ENCODE peak calls at places on chromosomes 1 and 21, in six cellular contexts. One of them, this sample, is unnamed.

GRCh38 chr1:232150770-232151548 is 479.0 kb downstream of the SIPA1L2 start:
- DNase-seq in ELR: no peak
- DNase-seq in AG08395: no peak
- DNase-seq in T-cell: no peak
- DNase-seq in heart left ventricle: no peak
- DNase-seq in suprapubic skin: no peak
- DNase-seq in this sample: no peak

GRCh38 chr1:173330149-173330951 is 123.2 kb upstream of the TNFSF4 start:
- DNase-seq in ELR: peak; percentile 85
- DNase-seq in AG08395: peak; percentile 73
- DNase-seq in T-cell: no peak
- DNase-seq in heart left ventricle: no peak
- DNase-seq in suprapubic skin: no peak
- DNase-seq in this sample: peak; percentile 45

GRCh38 chr1:214574598-214575411 is 23.4 kb upstream of the PTPN14 start:
- DNase-seq in ELR: peak; percentile 69
- DNase-seq in AG08395: no peak
- DNase-seq in T-cell: no peak
- DNase-seq in heart left ventricle: no peak
- DNase-seq in suprapubic skin: no peak
- DNase-seq in this sample: no peak

GRCh38 chr1:65265296-65266271 is 43.8 kb upstream of the DNAJC6 start:
- DNase-seq in ELR: peak; percentile 80
- DNase-seq in AG08395: peak; percentile 67
- DNase-seq in T-cell: no peak
- DNase-seq in heart left ventricle: peak; percentile 55
- DNase-seq in suprapubic skin: no peak
- DNase-seq in this sample: peak; percentile 28

GRCh38 chr21:37582613-37583012 is 216.0 kb downstream of the DYRK1A start:
- DNase-seq in ELR: peak; percentile 69
- DNase-seq in AG08395: peak; percentile 73
- DNase-seq in T-cell: no peak
- DNase-seq in heart left ventricle: no peak
- DNase-seq in suprapubic skin: no peak
- DNase-seq in this sample: peak; percentile 54

GRCh38 chr1:157200451-157200850 is 62.3 kb upstream of the ETV3 start:
- DNase-seq in ELR: no peak
- DNase-seq in AG08395: no peak
- DNase-seq in T-cell: no peak
- DNase-seq in heart left ventricle: no peak
- DNase-seq in suprapubic skin: no peak
- DNase-seq in this sample: no peak

GRCh38 chr1:102919659-102920058 is 188.7 kb downstream of the COL11A1 start:
- DNase-seq in ELR: peak; percentile 81
- DNase-seq in AG08395: peak; percentile 18
- DNase-seq in T-cell: no peak
- DNase-seq in heart left ventricle: no peak
- DNase-seq in suprapubic skin: no peak
- DNase-seq in this sample: peak; percentile 57

GRCh38 chr1:3266870-3267549 is 187.5 kb upstream of the ARHGEF16 start:
- DNase-seq in ELR: no peak
- DNase-seq in AG08395: no peak
- DNase-seq in T-cell: no peak
- DNase-seq in heart left ventricle: no peak
- DNase-seq in suprapubic skin: no peak
- DNase-seq in this sample: no peak

GRCh38 chr1:209710098-209710497 is 5.5 kb downstream of the HSD11B1 start:
- DNase-seq in ELR: peak; percentile 36
- DNase-seq in AG08395: no peak
- DNase-seq in T-cell: no peak
- DNase-seq in heart left ventricle: no peak
- DNase-seq in suprapubic skin: no peak
- DNase-seq in this sample: no peak

GRCh38 chr1:920008-920407 is 3.7 kb upstream of the SAMD11 start:
- DNase-seq in ELR: no peak
- DNase-seq in AG08395: no peak
- DNase-seq in T-cell: no peak
- DNase-seq in heart left ventricle: no peak
- DNase-seq in suprapubic skin: no peak
- DNase-seq in this sample: no peak

GRCh38 chr21:46227811-46228344 is 696 bp downstream of the LSS start:
- DNase-seq in ELR: peak; percentile 19
- DNase-seq in AG08395: no peak
- DNase-seq in T-cell: no peak
- DNase-seq in heart left ventricle: no peak
- DNase-seq in suprapubic skin: no peak
- DNase-seq in this sample: no peak

GRCh38 chr1:178371236-178371635 is 125.5 kb downstream of the CLEC20A start:
- DNase-seq in ELR: peak; percentile 12
- DNase-seq in AG08395: peak; percentile 20
- DNase-seq in T-cell: no peak
- DNase-seq in heart left ventricle: no peak
- DNase-seq in suprapubic skin: no peak
- DNase-seq in this sample: no peak

GRCh38 chr1:25657786-25658760 is 41.5 kb downstream of the MAN1C1 start:
- DNase-seq in ELR: no peak
- DNase-seq in AG08395: no peak
- DNase-seq in T-cell: no peak
- DNase-seq in heart left ventricle: no peak
- DNase-seq in suprapubic skin: no peak
- DNase-seq in this sample: no peak

GRCh38 chr1:199522936-199523335 is 504.6 kb upstream of the NR5A2 start:
- DNase-seq in ELR: peak; percentile 41
- DNase-seq in AG08395: peak; percentile 7
- DNase-seq in T-cell: no peak
- DNase-seq in heart left ventricle: no peak
- DNase-seq in suprapubic skin: no peak
- DNase-seq in this sample: no peak

GRCh38 chr1:24022611-24023359 is 42.7 kb upstream of the SRSF10 start:
- DNase-seq in ELR: peak; percentile 90
- DNase-seq in AG08395: peak; percentile 86
- DNase-seq in T-cell: no peak
- DNase-seq in heart left ventricle: peak; percentile 59
- DNase-seq in suprapubic skin: no peak
- DNase-seq in this sample: peak; percentile 86

GRCh38 chr1:202349263-202349928 is 897 bp downstream of the PPP1R12B start:
- DNase-seq in ELR: peak; percentile 79
- DNase-seq in AG08395: peak; percentile 48
- DNase-seq in T-cell: no peak
- DNase-seq in heart left ventricle: no peak
- DNase-seq in suprapubic skin: no peak
- DNase-seq in this sample: peak; percentile 56

GRCh38 chr21:43984905-43985689 is 27.0 kb upstream of the TRAPPC10 start:
- DNase-seq in ELR: peak; percentile 15
- DNase-seq in AG08395: no peak
- DNase-seq in T-cell: no peak
- DNase-seq in heart left ventricle: no peak
- DNase-seq in suprapubic skin: no peak
- DNase-seq in this sample: no peak

GRCh38 chr1:112262301-112262700 is 133.7 kb upstream of the CTTNBP2NL start:
- DNase-seq in ELR: no peak
- DNase-seq in AG08395: no peak
- DNase-seq in T-cell: no peak
- DNase-seq in heart left ventricle: no peak
- DNase-seq in suprapubic skin: no peak
- DNase-seq in this sample: no peak

GRCh38 chr1:30697977-30698376 is 25.4 kb downstream of the MATN1 start:
- DNase-seq in ELR: peak; percentile 21
- DNase-seq in AG08395: peak; percentile 60
- DNase-seq in T-cell: no peak
- DNase-seq in heart left ventricle: peak; percentile 27
- DNase-seq in suprapubic skin: no peak
- DNase-seq in this sample: no peak

GRCh38 chr1:203663294-203663693 is 36.7 kb downstream of the ATP2B4 start:
- DNase-seq in ELR: peak; percentile 100
- DNase-seq in AG08395: peak; percentile 85
- DNase-seq in T-cell: no peak
- DNase-seq in heart left ventricle: no peak
- DNase-seq in suprapubic skin: no peak
- DNase-seq in this sample: peak; percentile 69

GRCh38 chr1:156804572-156805243 is 11.9 kb downstream of the SH2D2A start:
- DNase-seq in ELR: no peak
- DNase-seq in AG08395: no peak
- DNase-seq in T-cell: no peak
- DNase-seq in heart left ventricle: peak; percentile 26
- DNase-seq in suprapubic skin: no peak
- DNase-seq in this sample: no peak

GRCh38 chr21:30831194-30831765 is 1.7 kb upstream of the KRTAP7-1 start:
- DNase-seq in ELR: peak; percentile 4
- DNase-seq in AG08395: no peak
- DNase-seq in T-cell: no peak
- DNase-seq in heart left ventricle: no peak
- DNase-seq in suprapubic skin: no peak
- DNase-seq in this sample: no peak

GRCh38 chr1:117061986-117062415 is 1.9 kb downstream of the TTF2 start:
- DNase-seq in ELR: peak; percentile 78
- DNase-seq in AG08395: peak; percentile 26
- DNase-seq in T-cell: no peak
- DNase-seq in heart left ventricle: no peak
- DNase-seq in suprapubic skin: no peak
- DNase-seq in this sample: peak; percentile 53

GRCh38 chr1:7116001-7116400 is 330.7 kb downstream of the CAMTA1 start:
- DNase-seq in ELR: no peak
- DNase-seq in AG08395: no peak
- DNase-seq in T-cell: no peak
- DNase-seq in heart left ventricle: no peak
- DNase-seq in suprapubic skin: no peak
- DNase-seq in this sample: no peak

GRCh38 chr1:10507111-10507879 is 32.5 kb downstream of the PEX14 start:
- DNase-seq in ELR: peak; percentile 77
- DNase-seq in AG08395: peak; percentile 84
- DNase-seq in T-cell: peak; percentile 19
- DNase-seq in heart left ventricle: peak; percentile 66
- DNase-seq in suprapubic skin: no peak
- DNase-seq in this sample: peak; percentile 70

GRCh38 chr1:53899206-53899628 is 5.2 kb downstream of the DIO1 start:
- DNase-seq in ELR: no peak
- DNase-seq in AG08395: peak; percentile 9
- DNase-seq in T-cell: no peak
- DNase-seq in heart left ventricle: no peak
- DNase-seq in suprapubic skin: no peak
- DNase-seq in this sample: peak; percentile 30

GRCh38 chr1:231612393-231613089 is 14.0 kb upstream of the DISC1 start:
- DNase-seq in ELR: no peak
- DNase-seq in AG08395: no peak
- DNase-seq in T-cell: no peak
- DNase-seq in heart left ventricle: no peak
- DNase-seq in suprapubic skin: no peak
- DNase-seq in this sample: no peak

GRCh38 chr1:208054885-208055507 is 144.1 kb upstream of the CD34 start:
- DNase-seq in ELR: no peak
- DNase-seq in AG08395: no peak
- DNase-seq in T-cell: no peak
- DNase-seq in heart left ventricle: no peak
- DNase-seq in suprapubic skin: no peak
- DNase-seq in this sample: no peak

GRCh38 chr1:116666090-116666489 is 1.4 kb downstream of the IGSF3 start:
- DNase-seq in ELR: no peak
- DNase-seq in AG08395: no peak
- DNase-seq in T-cell: no peak
- DNase-seq in heart left ventricle: no peak
- DNase-seq in suprapubic skin: no peak
- DNase-seq in this sample: no peak

GRCh38 chr1:7299329-7299799 is 471.7 kb upstream of the VAMP3 start:
- DNase-seq in ELR: peak; percentile 98
- DNase-seq in AG08395: peak; percentile 92
- DNase-seq in T-cell: no peak
- DNase-seq in heart left ventricle: peak; percentile 78
- DNase-seq in suprapubic skin: peak; percentile 49
- DNase-seq in this sample: peak; percentile 83

GRCh38 chr1:246687002-246687401 is 37.2 kb upstream of the SCCPDH start:
- DNase-seq in ELR: no peak
- DNase-seq in AG08395: no peak
- DNase-seq in T-cell: no peak
- DNase-seq in heart left ventricle: no peak
- DNase-seq in suprapubic skin: no peak
- DNase-seq in this sample: no peak